ENCODE peak calls at places on chromosomes 2 and 18, in eight cellular contexts. S is HCT116, V is adipocyte, W is NT2/D1, Q is MM.1S, N is K562, G is SK-N-MC, H is colonic mucosa. A is an unnamed sample.

GRCh38 chr2:16063955-16064633 is 123.7 kb downstream of the MYCN start:
- DNase-seq in W (no peak), Q (no peak), H (no peak), V (no peak), S (no peak), N (no peak), G (no peak), A (no peak)

GRCh38 chr2:102355526-102356380 is at the start of gene IL18R1:
- DNase-seq in W (peak), V (peak), Q (peak), S (peak), N (peak), H (peak), G (no peak), A (peak)

GRCh38 chr2:238239552-238239871 is 326 bp downstream of the HES6 start:
- DNase-seq in N (no peak), Q (peak), V (peak), G (no peak), S (no peak), W (no peak), H (no peak), A (no peak)

GRCh38 chr18:55038162-55038561 is 78.9 kb upstream of the CCDC68 start:
- DNase-seq in H (no peak), S (no peak), W (no peak), Q (no peak), V (no peak), G (no peak), N (no peak), A (no peak)

GRCh38 chr18:43574974-43575373 is 297.7 kb upstream of the SYT4 start:
- DNase-seq in H (no peak), Q (no peak), G (no peak), V (no peak), W (no peak), S (no peak), N (no peak), A (no peak)

GRCh38 chr18:77650799-77651385 is 401.2 kb downstream of the GALR1 start:
- DNase-seq in N (peak), G (no peak), Q (peak), V (no peak), W (peak), H (peak), S (no peak), A (peak)

GRCh38 chr18:79477711-79478483 is 82.2 kb downstream of the NFATC1 start:
- DNase-seq in H (no peak), Q (no peak), G (no peak), N (no peak), S (no peak), W (no peak), V (no peak), A (no peak)

GRCh38 chr2:55112229-55113016 is 62.2 kb upstream of the RTN4 start:
- DNase-seq in N (peak), V (peak), Q (no peak), S (no peak), W (no peak), H (peak), G (no peak), A (no peak)

GRCh38 chr2:57204364-57204763 is 842.2 kb upstream of the VRK2 start:
- DNase-seq in N (no peak), S (no peak), G (no peak), Q (no peak), W (no peak), V (no peak), H (no peak), A (no peak)

GRCh38 chr2:19673213-19673791 is 228.5 kb downstream of the TTC32 start:
- DNase-seq in S (no peak), V (peak), G (no peak), W (no peak), N (no peak), H (no peak), Q (no peak), A (no peak)

GRCh38 chr2:161625314-161625919 is 1.2 kb downstream of the SLC4A10 start:
- DNase-seq in H (peak), S (no peak), Q (no peak), G (no peak), N (no peak), V (no peak), W (peak), A (no peak)

GRCh38 chr2:151560289-151560688 is 150.6 kb downstream of the RIF1 start:
- DNase-seq in Q (no peak), V (peak), W (no peak), N (no peak), H (no peak), G (no peak), S (no peak), A (no peak)

GRCh38 chr18:2909431-2910140 is 62.8 kb downstream of the EMILIN2 start:
- DNase-seq in S (no peak), H (no peak), N (no peak), G (no peak), Q (no peak), W (no peak), V (no peak), A (no peak)
- H3K9ac ChIP-seq in S (no peak), H (no peak), N (no peak), G (no peak), Q (no peak), W (no peak), V (no peak), A (no peak)

GRCh38 chr18:42298744-42299685 is 344.0 kb downstream of the PIK3C3 start:
- DNase-seq in G (no peak), S (peak), V (peak), H (peak), W (peak), N (peak), Q (peak), A (peak)
- H3K4me3 ChIP-seq in G (no peak), S (no peak), V (peak), H (no peak), W (no peak), N (no peak), Q (no peak), A (no peak)

GRCh38 chr2:29139152-29139551 is 23.9 kb downstream of the CLIP4 start:
- DNase-seq in W (no peak), N (no peak), S (no peak), V (no peak), Q (no peak), G (no peak), H (no peak), A (no peak)
- H3K9ac ChIP-seq in W (no peak), N (no peak), S (no peak), V (no peak), Q (no peak), G (no peak), H (no peak), A (no peak)

GRCh38 chr2:39858681-39859080 is 79.6 kb upstream of the THUMPD2 start:
- DNase-seq in V (no peak), H (no peak), Q (no peak), W (no peak), N (no peak), G (no peak), S (no peak), A (no peak)

GRCh38 chr2:39855856-39856255 is 76.8 kb upstream of the THUMPD2 start:
- DNase-seq in N (no peak), H (no peak), Q (no peak), S (no peak), W (no peak), G (no peak), V (no peak), A (no peak)

GRCh38 chr2:39865751-39866150 is 86.7 kb upstream of the THUMPD2 start:
- DNase-seq in W (no peak), Q (no peak), H (no peak), V (no peak), N (no peak), S (no peak), G (no peak), A (no peak)

GRCh38 chr2:39860538-39860937 is 81.5 kb upstream of the THUMPD2 start:
- DNase-seq in Q (no peak), G (no peak), H (no peak), W (no peak), S (no peak), N (no peak), V (no peak), A (no peak)
- H3K4me3 ChIP-seq in Q (no peak), G (no peak), H (no peak), W (no peak), S (no peak), N (no peak), V (no peak), A (no peak)

GRCh38 chr2:11657195-11657594 is 12.8 kb downstream of the NTSR2 start:
- DNase-seq in S (no peak), Q (no peak), H (no peak), G (no peak), N (no peak), V (no peak), W (no peak), A (no peak)

GRCh38 chr2:11655495-11655894 is 14.5 kb downstream of the NTSR2 start:
- DNase-seq in N (no peak), H (no peak), W (no peak), S (no peak), Q (no peak), V (no peak), G (no peak), A (no peak)

GRCh38 chr2:11656252-11656651 is 13.7 kb downstream of the NTSR2 start:
- DNase-seq in G (no peak), N (no peak), S (no peak), W (no peak), Q (no peak), V (no peak), H (no peak), A (no peak)

GRCh38 chr2:11657646-11658045 is 12.3 kb downstream of the NTSR2 start:
- DNase-seq in N (no peak), S (no peak), V (no peak), G (no peak), H (no peak), Q (no peak), W (no peak), A (no peak)

GRCh38 chr2:11656671-11657101 is 13.3 kb downstream of the NTSR2 start:
- DNase-seq in S (no peak), V (no peak), W (no peak), Q (no peak), N (peak), H (peak), G (no peak), A (no peak)
- H3K9ac ChIP-seq in S (no peak), V (no peak), W (no peak), Q (no peak), N (peak), H (no peak), G (no peak), A (no peak)

GRCh38 chr18:25825066-25825465 is 265.3 kb downstream of the SS18 start:
- DNase-seq in V (no peak), Q (no peak), H (no peak), W (no peak), G (no peak), S (no peak), N (no peak), A (no peak)

GRCh38 chr18:25830787-25831186 is 259.6 kb downstream of the SS18 start:
- DNase-seq in W (no peak), S (no peak), H (no peak), N (no peak), Q (no peak), V (peak), G (no peak), A (no peak)

GRCh38 chr18:25826823-25827617 is 263.4 kb downstream of the SS18 start:
- DNase-seq in W (no peak), H (no peak), S (no peak), N (no peak), Q (no peak), V (peak), G (no peak), A (no peak)

GRCh38 chr18:25826377-25826776 is 264.0 kb downstream of the SS18 start:
- DNase-seq in Q (no peak), S (no peak), W (no peak), N (no peak), V (no peak), G (no peak), H (no peak), A (no peak)

GRCh38 chr18:25827961-25828561 is 262.4 kb downstream of the SS18 start:
- DNase-seq in N (no peak), Q (no peak), H (no peak), G (no peak), S (no peak), V (peak), W (no peak), A (no peak)
- H3K4me3 ChIP-seq in N (no peak), Q (no peak), H (no peak), G (no peak), S (no peak), V (peak), W (no peak), A (no peak)

GRCh38 chr2:69177785-69178636 is 165.0 kb downstream of the ANTXR1 start:
- DNase-seq in G (no peak), W (peak), V (peak), H (peak), S (peak), Q (no peak), N (peak), A (no peak)
- H3K9ac ChIP-seq in G (no peak), W (peak), V (peak), H (no peak), S (peak), Q (no peak), N (peak), A (no peak)

DNA sequence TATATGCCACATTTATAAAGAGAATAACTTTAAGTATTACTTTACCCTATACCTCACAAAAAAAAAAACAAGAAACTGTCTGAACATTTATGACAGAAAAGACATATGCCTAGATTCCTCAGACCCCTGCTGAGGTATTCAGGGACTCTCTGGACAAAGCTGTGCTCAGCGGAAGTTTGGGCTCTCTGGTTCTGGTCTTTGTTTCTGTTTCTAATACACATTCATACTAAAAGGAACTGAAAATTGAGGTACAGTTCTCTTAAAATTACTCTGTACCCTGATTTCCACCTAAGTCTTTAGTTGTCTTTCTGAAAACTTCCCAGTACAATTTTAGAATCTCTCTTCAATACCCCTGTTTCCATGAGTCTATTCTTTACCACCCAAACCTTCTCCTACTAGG is 160.3 kb downstream of the IKZF2 start:
- DNase-seq in G (no peak), H (no peak), V (no peak), W (no peak), N (no peak), Q (no peak), S (no peak), A (no peak)
- H3K4me3 ChIP-seq in G (no peak), H (no peak), V (no peak), W (no peak), N (no peak), Q (no peak), S (no peak), A (no peak)

GRCh38 chr18:39624934-39625333 is 2059.3 kb upstream of the CELF4 start:
- DNase-seq in Q (no peak), W (no peak), G (no peak), H (no peak), V (peak), S (no peak), N (no peak), A (no peak)
- H3K9ac ChIP-seq in Q (no peak), W (no peak), G (no peak), H (no peak), V (no peak), S (no peak), N (no peak), A (no peak)